ENCODE peak calls at places on chromosomes 11 and 22, in four cellular contexts. Z is neural progenitor cell, W is neuronal stem cell, A is H1. L is an unnamed sample. For H3K4me1, the result is how much of the 10 kb centered on the place peaks cover.

GRCh38 chr22:45007247-45007945 is 2.4 kb downstream of the PHF21B start:
- DNase-seq in Z (peak), W (peak), A (peak), L (no peak)

GRCh38 chr11:57476883-57477506 is 16.7 kb downstream of the RTN4RL2 start:
- DNase-seq in Z (peak), W (no peak), A (peak), L (peak)

GRCh38 chr11:107293677-107294344 is 163.8 kb downstream of the CWF19L2 start:
- DNase-seq in Z (peak), W (no peak), A (no peak), L (no peak)

GRCh38 chr11:32232516-32232915 is 141.6 kb downstream of the RCN1 start:
- DNase-seq in Z (no peak), W (no peak), A (no peak), L (no peak)

GRCh38 chr11:85822814-85823213 is 11.9 kb upstream of the SYTL2 start:
- DNase-seq in Z (no peak), W (no peak), A (no peak), L (no peak)

GRCh38 chr11:128550261-128550821 is 37.0 kb downstream of the ETS1 start:
- DNase-seq in Z (no peak), W (no peak), A (no peak), L (no peak)

GRCh38 chr22:30841264-30841663 is 127.3 kb downstream of the MORC2 start:
- DNase-seq in Z (no peak), W (no peak), A (no peak), L (no peak)

GRCh38 chr22:48993655-48994054 is 834.0 kb downstream of the BRD1 start:
- DNase-seq in Z (no peak), W (no peak), A (no peak), L (no peak)

GRCh38 chr22:39522567-39523300 is 2.4 kb downstream of the ATF4 start:
- DNase-seq in Z (peak), W (no peak), A (no peak), L (peak)

GRCh38 chr11:33936745-33937612 is 45.1 kb upstream of the LMO2 start:
- DNase-seq in Z (no peak), W (no peak), A (no peak), L (no peak)

GRCh38 chr11:134589155-134589554 is 177.1 kb upstream of the B3GAT1 start:
- DNase-seq in Z (no peak), W (no peak), A (peak), L (no peak)

GRCh38 chr22:31983911-31984661 is 39.8 kb downstream of the YWHAH start:
- DNase-seq in Z (no peak), W (no peak), A (no peak), L (no peak)

GRCh38 chr22:37741312-37741795 is 44.5 kb downstream of the TRIOBP start:
- DNase-seq in Z (peak), W (no peak), A (peak), L (no peak)

GRCh38 chr11:95688501-95689222 is 100.9 kb downstream of the FAM76B start:
- DNase-seq in Z (no peak), W (no peak), A (no peak), L (no peak)

GRCh38 chr11:16184588-16184987 is 171.8 kb downstream of the SOX6 start:
- DNase-seq in Z (no peak), W (no peak), A (no peak), L (no peak)

GRCh38 chr22:42844756-42845155 is 12.3 kb downstream of the ARFGAP3 start:
- DNase-seq in Z (no peak), W (no peak), A (no peak), L (no peak)

GRCh38 chr22:24761888-24762675 is 12.4 kb downstream of the PIWIL3 start:
- DNase-seq in Z (no peak), W (no peak), A (no peak), L (no peak)

GRCh38 chr11:14376920-14377319 is 17.9 kb upstream of the RRAS2 start:
- DNase-seq in Z (no peak), W (no peak), A (no peak), L (no peak)

GRCh38 chr11:117819096-117820040 is 5.2 kb downstream of the FXYD2 start:
- DNase-seq in Z (peak), W (peak), A (peak), L (peak)

GRCh38 chr22:23534851-23535717 is 45.0 kb downstream of the IGLL1 start:
- DNase-seq in Z (no peak), W (no peak), A (no peak), L (no peak)

GRCh38 chr11:121004196-121004840 is 19.6 kb upstream of the TBCEL start:
- DNase-seq in Z (no peak), W (no peak), A (no peak), L (no peak)

GRCh38 chr11:116240661-116241060 is 532.1 kb downstream of the BUD13 start:
- DNase-seq in Z (no peak), W (no peak), A (no peak), L (no peak)

GRCh38 chr11:55357560-55358184 is 10.1 kb upstream of the OR4A15 start:
- DNase-seq in Z (no peak), W (no peak), A (no peak), L (peak)
- H2AFZ ChIP-seq in Z (no peak), W (peak), A (no peak), L (no peak)

GRCh38 chr22:20550851-20551744 is 43.7 kb downstream of the MED15 start:
- DNase-seq in Z (peak), W (no peak), A (no peak), L (no peak)

GRCh38 chr22:20552450-20552894 is 45.1 kb downstream of the MED15 start:
- DNase-seq in Z (no peak), W (no peak), A (no peak), L (no peak)

GRCh38 chr22:20553947-20554741 is 46.7 kb downstream of the MED15 start:
- DNase-seq in Z (no peak), W (no peak), A (no peak), L (no peak)

GRCh38 chr22:20551805-20552449 is 44.5 kb downstream of the MED15 start:
- DNase-seq in Z (no peak), W (no peak), A (no peak), L (no peak)

DNA sequence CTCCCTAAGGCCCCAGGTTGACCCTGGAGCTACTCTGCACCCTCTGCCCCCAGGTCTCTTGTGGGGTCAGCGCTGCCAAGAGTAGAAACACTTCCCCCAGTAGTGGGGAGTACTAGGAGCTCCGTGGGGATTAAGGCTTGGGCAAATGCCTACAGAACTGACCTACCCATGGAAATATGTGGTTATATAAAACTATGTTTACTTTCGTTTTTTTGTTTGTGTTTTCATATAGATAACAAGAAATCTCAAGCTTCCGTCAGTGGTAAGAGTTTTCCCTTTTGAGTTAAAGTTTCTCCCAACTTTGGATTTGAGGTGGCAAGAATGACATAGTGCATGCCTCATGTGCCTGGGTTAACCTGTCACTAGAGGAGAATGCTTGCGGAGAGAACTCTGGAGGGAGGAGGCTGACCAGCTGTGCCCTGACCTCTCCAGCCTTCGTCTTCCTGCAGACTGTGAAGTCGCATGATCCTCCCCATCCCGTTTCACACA is 45.5 kb downstream of the MED15 start:
- DNase-seq in Z (no peak), W (no peak), A (no peak), L (no peak)
- H3K4me1 ChIP-seq in Z (under half), W (under half), A (under half), L (under half)

DNA sequence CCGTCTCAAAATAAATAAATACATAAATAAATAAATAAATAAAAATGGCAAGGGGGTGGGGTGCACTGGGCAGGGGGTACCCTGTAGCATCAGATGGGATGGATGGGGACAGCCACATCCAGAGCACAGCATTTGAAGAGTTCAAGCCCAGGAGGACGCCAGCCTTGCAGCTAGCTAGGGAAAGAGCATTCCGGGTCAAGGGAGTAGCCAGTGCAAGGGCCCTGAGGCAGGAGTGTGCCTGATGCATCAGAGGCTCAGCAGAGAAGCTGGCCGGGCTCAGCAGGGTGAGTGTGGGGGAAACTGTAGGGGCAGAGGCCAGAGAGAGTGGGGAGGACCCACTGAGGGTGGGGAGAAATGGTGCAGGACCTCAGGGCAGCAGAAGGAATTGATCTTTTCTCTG is 23.7 kb upstream of the CCND1 start:
- DNase-seq in Z (no peak), W (no peak), A (no peak), L (no peak)
- H3K4me2 ChIP-seq in Z (no peak), W (no peak), A (no peak), L (no peak)

GRCh38 chr11:71927813-71928738 is at the start of gene XNDC1N:
- DNase-seq in Z (peak), W (peak), A (peak), L (peak)
- H2AFZ ChIP-seq in Z (peak), W (peak), A (peak), L (peak)

DNA sequence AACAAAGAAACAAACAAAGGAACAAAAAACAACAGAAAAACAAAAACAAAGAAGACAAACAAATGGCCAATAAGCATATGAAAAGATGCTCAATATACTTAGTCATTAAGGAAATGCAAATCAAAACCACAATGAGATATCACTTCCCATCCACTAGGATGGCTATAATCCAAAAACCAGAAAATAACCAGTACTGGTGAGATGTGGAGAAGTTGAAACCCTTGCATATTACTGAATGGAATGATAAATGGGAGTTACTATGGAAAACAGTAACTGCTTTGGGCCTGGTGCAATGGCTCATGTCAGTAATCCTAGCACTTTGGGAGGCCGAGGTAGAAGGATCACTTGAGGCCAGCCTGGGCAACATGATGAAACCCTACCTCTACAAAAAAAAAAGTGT is 44.9 kb upstream of the RBFOX2 start:
- DNase-seq in Z (no peak), W (no peak), A (no peak), L (no peak)
- H3K4me1 ChIP-seq in Z (under half), W (under half), A (under half), L (under half)

DNA sequence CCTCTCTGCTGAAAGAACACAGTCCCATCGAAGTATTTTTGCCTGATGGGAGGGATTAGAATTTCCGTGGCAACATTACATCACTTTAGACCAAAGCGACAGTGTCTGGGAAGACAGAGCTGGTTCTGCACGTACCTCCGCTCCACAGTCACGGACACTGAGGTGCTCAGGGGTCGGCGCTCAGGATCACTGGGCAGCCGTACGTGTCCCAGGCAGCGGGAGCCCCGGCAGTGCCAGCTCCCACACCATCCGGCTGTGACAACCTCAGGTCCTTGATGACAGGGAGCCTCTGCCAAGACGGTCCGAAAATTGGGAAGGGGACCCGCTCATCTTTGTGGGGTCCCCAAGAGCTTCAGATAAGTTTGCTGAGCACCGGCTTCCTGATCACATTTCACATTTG is 61.8 kb upstream of the LINC01488 start:
- DNase-seq in Z (no peak), W (no peak), A (no peak), L (no peak)
- H3K4me2 ChIP-seq in Z (no peak), W (no peak), A (no peak), L (no peak)

GRCh38 chr11:26188559-26188958 is 143.4 kb upstream of the ANO3 start:
- DNase-seq in Z (no peak), W (no peak), A (no peak), L (no peak)

GRCh38 chr11:26186389-26186788 is 145.5 kb upstream of the ANO3 start:
- DNase-seq in Z (no peak), W (no peak), A (no peak), L (no peak)

GRCh38 chr11:26191193-26191592 is 140.7 kb upstream of the ANO3 start:
- DNase-seq in Z (no peak), W (no peak), A (no peak), L (peak)

GRCh38 chr11:26187639-26188038 is 144.3 kb upstream of the ANO3 start:
- DNase-seq in Z (no peak), W (no peak), A (no peak), L (no peak)
- H2AFZ ChIP-seq in Z (no peak), W (no peak), A (no peak), L (no peak)

GRCh38 chr11:92765418-92765817 is 204.0 kb upstream of the MTNR1B start:
- DNase-seq in Z (no peak), W (no peak), A (no peak), L (no peak)

GRCh38 chr11:92770419-92770818 is 199.0 kb upstream of the MTNR1B start:
- DNase-seq in Z (no peak), W (no peak), A (no peak), L (no peak)

GRCh38 chr11:92765965-92766371 is 203.5 kb upstream of the MTNR1B start:
- DNase-seq in Z (peak), W (peak), A (peak), L (no peak)

GRCh38 chr11:92769125-92769524 is 200.3 kb upstream of the MTNR1B start:
- DNase-seq in Z (no peak), W (no peak), A (no peak), L (no peak)

DNA sequence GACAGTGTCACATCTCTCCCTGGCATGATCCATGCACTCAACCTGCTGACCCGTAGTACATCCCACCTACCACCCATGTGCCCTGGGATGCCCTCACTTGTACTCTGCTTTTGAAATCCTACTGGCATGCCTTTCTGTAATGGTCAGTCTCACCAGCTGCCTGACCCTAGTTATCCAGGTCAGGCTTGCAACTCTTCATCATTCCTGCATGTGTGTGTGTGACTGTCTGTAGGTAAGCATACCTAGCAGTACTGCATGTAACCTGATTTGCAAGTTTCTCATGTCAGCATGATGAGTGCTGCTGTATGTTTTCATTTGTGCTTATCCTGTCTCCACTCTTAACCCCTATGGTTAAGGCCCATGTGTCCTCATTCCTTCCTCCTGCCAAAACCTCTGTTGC is 202.0 kb upstream of the MTNR1B start:
- DNase-seq in Z (no peak), W (no peak), A (no peak), L (no peak)
- H3K4me1 ChIP-seq in Z (under half), W (under half), A (under half), L (under half)

GRCh38 chr11:35623708-35624168 is 5.5 kb downstream of the FJX1 start:
- DNase-seq in Z (no peak), W (no peak), A (no peak), L (no peak)
- H3K4me2 ChIP-seq in Z (no peak), W (no peak), A (no peak), L (no peak)

L was measured in OCI-LY7.